ENCODE peak calls at places on chromosome 16, in four cellular contexts. One of them, this sample, is unnamed.

GRCh38 chr16:5056347-5056746 is 9.4 kb downstream of the C16orf89 start:
- DNase-seq in SK-N-SH: peak; percentile 71
- DNase-seq in neural progenitor cell: peak; percentile 80
- DNase-seq in GM23248: peak; percentile 46
- DNase-seq in this sample: peak; percentile 45

GRCh38 chr16:54798267-54798666 is 132.4 kb upstream of the IRX5 start:
- DNase-seq in SK-N-SH: no peak
- DNase-seq in neural progenitor cell: no peak
- DNase-seq in GM23248: no peak
- DNase-seq in this sample: no peak

GRCh38 chr16:85286970-85287814 is 174.9 kb upstream of the CIBAR2 start:
- DNase-seq in SK-N-SH: peak; percentile 93
- DNase-seq in neural progenitor cell: no peak
- DNase-seq in GM23248: peak; percentile 83
- DNase-seq in this sample: no peak

GRCh38 chr16:65657556-65657955 is 535.7 kb upstream of the CDH11 start:
- DNase-seq in SK-N-SH: no peak
- DNase-seq in neural progenitor cell: no peak
- DNase-seq in GM23248: no peak
- DNase-seq in this sample: no peak

GRCh38 chr16:76913046-76913445 is 277.9 kb upstream of the MON1B start:
- DNase-seq in SK-N-SH: no peak
- DNase-seq in neural progenitor cell: no peak
- DNase-seq in GM23248: peak; percentile 3
- DNase-seq in this sample: no peak

GRCh38 chr16:80084614-80085013 is 456.2 kb upstream of the DYNLRB2 start:
- DNase-seq in SK-N-SH: no peak
- DNase-seq in neural progenitor cell: peak; percentile 87
- DNase-seq in GM23248: peak; percentile 66
- DNase-seq in this sample: no peak

GRCh38 chr16:919658-920631 is 50.8 kb downstream of the LMF1 start:
- DNase-seq in SK-N-SH: no peak
- DNase-seq in neural progenitor cell: no peak
- DNase-seq in GM23248: peak; percentile 82
- DNase-seq in this sample: no peak

GRCh38 chr16:16092925-16093624 is 130.2 kb downstream of the ABCC6 start:
- DNase-seq in SK-N-SH: no peak
- DNase-seq in neural progenitor cell: no peak
- DNase-seq in GM23248: peak; percentile 36
- DNase-seq in this sample: no peak

GRCh38 chr16:51131619-51132018 is 19.5 kb downstream of the SALL1 start:
- DNase-seq in SK-N-SH: no peak
- DNase-seq in neural progenitor cell: no peak
- DNase-seq in GM23248: no peak
- DNase-seq in this sample: no peak

GRCh38 chr16:89827383-89828198 is 684 bp upstream of the SPIRE2 start:
- DNase-seq in SK-N-SH: peak; percentile 79
- DNase-seq in neural progenitor cell: peak; percentile 74
- DNase-seq in GM23248: peak; percentile 55
- DNase-seq in this sample: no peak

GRCh38 chr16:72848045-72848410 is 199.9 kb downstream of the ZFHX3 start:
- DNase-seq in SK-N-SH: no peak
- DNase-seq in neural progenitor cell: no peak
- DNase-seq in GM23248: no peak
- DNase-seq in this sample: no peak

GRCh38 chr16:55252577-55252976 is 71.4 kb upstream of the IRX6 start:
- DNase-seq in SK-N-SH: no peak
- DNase-seq in neural progenitor cell: no peak
- DNase-seq in GM23248: no peak
- DNase-seq in this sample: no peak

GRCh38 chr16:85202631-85203461 is 90.6 kb upstream of the CIBAR2 start:
- DNase-seq in SK-N-SH: peak; percentile 95
- DNase-seq in neural progenitor cell: peak; percentile 83
- DNase-seq in GM23248: peak; percentile 88
- DNase-seq in this sample: no peak

GRCh38 chr16:11084484-11085024 is 140.2 kb downstream of the CLEC16A start:
- DNase-seq in SK-N-SH: no peak
- DNase-seq in neural progenitor cell: no peak
- DNase-seq in GM23248: peak; percentile 88
- DNase-seq in this sample: no peak

GRCh38 chr16:86901483-86901882 is 323.1 kb downstream of the FOXL1 start:
- DNase-seq in SK-N-SH: no peak
- DNase-seq in neural progenitor cell: no peak
- DNase-seq in GM23248: peak; percentile 43
- DNase-seq in this sample: no peak

GRCh38 chr16:24499193-24499814 is 40.1 kb upstream of the RBBP6 start:
- DNase-seq in SK-N-SH: peak; percentile 47
- DNase-seq in neural progenitor cell: peak; percentile 79
- DNase-seq in GM23248: peak; percentile 53
- DNase-seq in this sample: peak; percentile 31

GRCh38 chr16:634996-635395 is 1.1 kb downstream of the METTL26 start:
- DNase-seq in SK-N-SH: no peak
- DNase-seq in neural progenitor cell: no peak
- DNase-seq in GM23248: no peak
- DNase-seq in this sample: no peak

GRCh38 chr16:85995591-85996461 is 96.9 kb downstream of the IRF8 start:
- DNase-seq in SK-N-SH: no peak
- DNase-seq in neural progenitor cell: no peak
- DNase-seq in GM23248: no peak
- DNase-seq in this sample: peak; percentile 69

GRCh38 chr16:19777061-19777460 is 59.0 kb downstream of the IQCK start:
- DNase-seq in SK-N-SH: no peak
- DNase-seq in neural progenitor cell: no peak
- DNase-seq in GM23248: no peak
- DNase-seq in this sample: no peak

GRCh38 chr16:77330332-77331043 is 104.3 kb downstream of the ADAMTS18 start:
- DNase-seq in SK-N-SH: no peak
- DNase-seq in neural progenitor cell: peak; percentile 88
- DNase-seq in GM23248: no peak
- DNase-seq in this sample: no peak

GRCh38 chr16:68319185-68319908 is 8.5 kb downstream of the PRMT7 start:
- DNase-seq in SK-N-SH: no peak
- DNase-seq in neural progenitor cell: no peak
- DNase-seq in GM23248: no peak
- DNase-seq in this sample: no peak

GRCh38 chr16:67965668-67966548 is 2.5 kb downstream of the SLC12A4 start:
- DNase-seq in SK-N-SH: no peak
- DNase-seq in neural progenitor cell: no peak
- DNase-seq in GM23248: no peak
- DNase-seq in this sample: no peak

GRCh38 chr16:21302898-21303528 is 24.9 kb upstream of the CRYM start:
- DNase-seq in SK-N-SH: no peak
- DNase-seq in neural progenitor cell: no peak
- DNase-seq in GM23248: peak; percentile 91
- DNase-seq in this sample: peak; percentile 24

GRCh38 chr16:31190061-31190460 is 10.1 kb downstream of the FUS start:
- DNase-seq in SK-N-SH: no peak
- DNase-seq in neural progenitor cell: no peak
- DNase-seq in GM23248: no peak
- DNase-seq in this sample: no peak
- H3K4me2 ChIP-seq in SK-N-SH: no peak overlapping the region
- H3K4me2 ChIP-seq in neural progenitor cell: no peak overlapping the region
- H3K4me2 ChIP-seq in GM23248: no peak overlapping the region
- H3K4me2 ChIP-seq in this sample: no peak overlapping the region

GRCh38 chr16:71440669-71441347 is 1.0 kb downstream of the TLE7 start:
- DNase-seq in SK-N-SH: peak; percentile 57
- DNase-seq in neural progenitor cell: peak; percentile 54
- DNase-seq in GM23248: no peak
- DNase-seq in this sample: no peak
- TF ChIP-seq EZH2phosphoT487 in SK-N-SH: no peak
- TF ChIP-seq EZH2phosphoT487 in neural progenitor cell: no peak
- TF ChIP-seq EZH2phosphoT487 in GM23248: no peak
- TF ChIP-seq EZH2phosphoT487 in this sample: no peak

GRCh38 chr16:2704983-2705275 is 15.1 kb downstream of the PRSS27 start:
- DNase-seq in SK-N-SH: no peak
- DNase-seq in neural progenitor cell: no peak
- DNase-seq in GM23248: no peak
- DNase-seq in this sample: no peak

GRCh38 chr16:2702871-2703745 is 16.9 kb downstream of the PRSS27 start:
- DNase-seq in SK-N-SH: no peak
- DNase-seq in neural progenitor cell: no peak
- DNase-seq in GM23248: no peak
- DNase-seq in this sample: no peak

GRCh38 chr16:2705351-2705750 is 14.7 kb downstream of the PRSS27 start:
- DNase-seq in SK-N-SH: no peak
- DNase-seq in neural progenitor cell: no peak
- DNase-seq in GM23248: no peak
- DNase-seq in this sample: no peak

GRCh38 chr16:2706085-2706484 is 13.9 kb downstream of the PRSS27 start:
- DNase-seq in SK-N-SH: no peak
- DNase-seq in neural progenitor cell: no peak
- DNase-seq in GM23248: no peak
- DNase-seq in this sample: no peak

DNA sequence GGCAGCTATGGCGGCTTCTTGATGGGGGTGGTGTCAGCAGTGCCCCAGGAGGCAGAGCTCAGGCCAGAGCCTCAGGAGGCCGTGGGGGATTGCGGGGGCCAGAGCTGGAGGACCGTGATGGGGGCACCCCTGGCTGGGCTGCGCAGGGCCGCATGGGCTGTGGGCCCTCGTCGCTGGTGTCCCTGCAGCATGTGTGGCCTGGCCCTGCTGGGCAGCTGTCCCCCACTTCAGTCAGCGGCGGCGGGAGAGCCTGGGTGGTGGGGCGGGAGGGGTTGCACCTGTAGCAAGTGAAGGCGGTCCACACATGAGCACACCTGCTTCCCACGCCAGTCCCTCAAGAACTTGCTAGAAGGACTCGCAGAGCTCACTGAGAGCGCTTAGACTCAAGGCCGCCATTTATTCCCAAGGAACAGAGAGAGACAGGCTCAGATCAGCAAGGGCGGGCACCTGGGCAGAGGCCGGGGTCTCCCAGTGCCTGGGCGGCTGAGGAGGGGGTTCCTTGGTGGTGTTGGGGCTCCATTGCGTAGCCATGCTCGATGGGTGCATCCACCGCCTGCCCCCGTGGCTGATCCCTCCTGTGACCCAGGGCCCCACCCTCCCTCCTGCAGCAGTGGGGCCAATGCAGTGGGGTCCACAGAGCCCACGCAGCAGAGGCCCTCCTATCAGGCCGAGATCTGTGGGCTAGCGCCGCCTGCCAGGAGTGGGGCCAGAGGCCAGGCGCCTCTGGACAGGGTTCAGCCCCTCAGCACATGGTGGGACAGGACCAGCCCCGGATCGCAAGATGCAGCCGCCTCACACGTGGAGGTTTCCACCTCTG is 15.7 kb downstream of the PRSS27 start:
- DNase-seq in SK-N-SH: no peak
- DNase-seq in neural progenitor cell: no peak
- DNase-seq in GM23248: no peak
- DNase-seq in this sample: no peak
- H3K36me3 ChIP-seq in SK-N-SH: no peaks in the 10 kb centered on the region
- H3K36me3 ChIP-seq in neural progenitor cell: no peaks in the 10 kb centered on the region
- H3K36me3 ChIP-seq in GM23248: peaks cover 5% of the 10 kb centered on the region
- H3K36me3 ChIP-seq in this sample: peaks cover 36% of the 10 kb centered on the region

DNA sequence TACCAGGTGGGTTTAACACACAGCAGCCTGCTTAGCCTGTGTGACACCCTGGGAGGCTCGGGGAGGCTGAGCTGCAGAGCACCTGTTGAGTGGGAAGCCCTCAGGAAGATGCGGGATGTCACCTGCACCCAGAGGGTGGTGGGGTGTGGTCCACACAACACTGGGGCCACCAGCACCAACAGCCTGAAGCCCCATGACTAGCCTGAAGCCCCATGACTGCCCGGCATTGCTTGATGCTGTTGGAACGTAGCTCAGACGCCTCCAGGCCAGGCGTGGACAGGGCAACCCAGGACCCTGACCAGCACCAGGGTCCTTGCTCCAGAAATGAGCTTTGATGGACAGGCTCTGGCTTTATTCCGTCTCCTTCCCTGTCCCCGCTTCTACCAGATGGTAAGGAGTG is 76.3 kb upstream of the ZNF469 start:
- DNase-seq in SK-N-SH: no peak
- DNase-seq in neural progenitor cell: no peak
- DNase-seq in GM23248: no peak
- DNase-seq in this sample: no peak
- H3K4me2 ChIP-seq in SK-N-SH: peak overlapping the region; percentile 69
- H3K4me2 ChIP-seq in neural progenitor cell: no peak overlapping the region
- H3K4me2 ChIP-seq in GM23248: peak overlapping the region; percentile 34
- H3K4me2 ChIP-seq in this sample: no peak overlapping the region

GRCh38 chr16:12157510-12158093 is 181.1 kb downstream of the SNX29 start:
- DNase-seq in SK-N-SH: no peak
- DNase-seq in neural progenitor cell: no peak
- DNase-seq in GM23248: peak; percentile 66
- DNase-seq in this sample: no peak
- TF ChIP-seq EZH2phosphoT487 in SK-N-SH: no peak
- TF ChIP-seq EZH2phosphoT487 in neural progenitor cell: no peak
- TF ChIP-seq EZH2phosphoT487 in GM23248: no peak
- TF ChIP-seq EZH2phosphoT487 in this sample: no peak

DNA sequence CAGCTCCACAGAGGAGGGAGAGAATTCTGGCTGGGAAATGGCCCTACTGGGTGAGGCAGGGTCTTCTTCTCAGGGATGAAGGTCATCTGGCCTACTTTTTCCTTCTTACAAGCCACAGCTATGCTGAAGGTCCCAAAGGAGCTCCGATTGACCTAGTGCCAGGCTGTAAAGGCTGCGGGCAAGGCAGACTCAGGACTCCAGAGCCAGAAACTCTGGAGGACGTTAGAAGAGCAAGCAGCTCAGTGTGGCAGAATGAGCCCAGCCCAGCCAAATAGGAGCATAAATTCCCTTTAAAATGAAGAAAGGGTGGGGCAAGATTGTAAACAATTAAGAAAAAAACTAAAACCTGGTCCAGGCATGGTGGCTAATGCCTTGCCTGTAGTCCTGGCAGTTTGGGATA is 20.1 kb upstream of the CNOT1 start:
- DNase-seq in SK-N-SH: no peak
- DNase-seq in neural progenitor cell: no peak
- DNase-seq in GM23248: no peak
- DNase-seq in this sample: no peak
- H3K36me3 ChIP-seq in SK-N-SH: no peaks in the 10 kb centered on the region
- H3K36me3 ChIP-seq in neural progenitor cell: no peaks in the 10 kb centered on the region
- H3K36me3 ChIP-seq in GM23248: no peaks in the 10 kb centered on the region
- H3K36me3 ChIP-seq in this sample: no peaks in the 10 kb centered on the region

GRCh38 chr16:12511308-12511707 is 292.4 kb downstream of the CPPED1 start:
- DNase-seq in SK-N-SH: no peak
- DNase-seq in neural progenitor cell: no peak
- DNase-seq in GM23248: no peak
- DNase-seq in this sample: no peak
- H3K4me2 ChIP-seq in SK-N-SH: no peak overlapping the region
- H3K4me2 ChIP-seq in neural progenitor cell: no peak overlapping the region
- H3K4me2 ChIP-seq in GM23248: no peak overlapping the region
- H3K4me2 ChIP-seq in this sample: no peak overlapping the region

This sample was measured in OCI-LY7.